ENCODE peak calls at places on chromosomes 13 and 19, in four cellular contexts. P, O, R and G are unnamed samples. For H3K9me3, the result is how much of the 10 kb centered on the place peaks cover.

GRCh38 chr13:37960427-37960826 is 90.9 kb upstream of the TRPC4 start:
- DNase-seq in P (no peak), O (no peak), R (peak), G (no peak)

GRCh38 chr19:55552620-55553019 is 7.3 kb upstream of the SBK3 start:
- DNase-seq in P (no peak), O (no peak), R (peak), G (no peak)

GRCh38 chr19:46068345-46069258 is 27.8 kb upstream of the IGFL4 start:
- DNase-seq in P (no peak), O (no peak), R (peak), G (no peak)

GRCh38 chr13:99980201-99981114 is 1.1 kb upstream of the ZIC2 start:
- DNase-seq in P (peak), O (peak), R (peak), G (peak)

GRCh38 chr13:26978081-26978860 is 193.3 kb downstream of the USP12 start:
- DNase-seq in P (no peak), O (no peak), R (no peak), G (no peak)

GRCh38 chr13:110116072-110116487 is 190.9 kb downstream of the COL4A1 start:
- DNase-seq in P (peak), O (peak), R (peak), G (no peak)

GRCh38 chr13:62096652-62097051 is 681.0 kb upstream of the PCDH20 start:
- DNase-seq in P (no peak), O (no peak), R (no peak), G (no peak)

GRCh38 chr13:73522937-73523336 is 464.1 kb downstream of the KLF5 start:
- DNase-seq in P (no peak), O (no peak), R (no peak), G (no peak)

GRCh38 chr13:51862965-51863364 is 1.2 kb downstream of the CCDC70 start:
- DNase-seq in P (no peak), O (no peak), R (no peak), G (no peak)

GRCh38 chr19:4567584-4568071 is 8.1 kb upstream of the SEMA6B start:
- DNase-seq in P (peak), O (no peak), R (peak), G (peak)

GRCh38 chr19:33879818-33880575 is 83.3 kb downstream of the KCTD15 start:
- DNase-seq in P (peak), O (peak), R (no peak), G (peak)

GRCh38 chr13:47413112-47413511 is 516.3 kb upstream of the HTR2A start:
- DNase-seq in P (no peak), O (no peak), R (no peak), G (no peak)

GRCh38 chr13:19071161-19071936 is 110.3 kb downstream of the TUBA3C start:
- DNase-seq in P (no peak), O (no peak), R (no peak), G (no peak)

GRCh38 chr19:11849264-11849615 is 714 bp downstream of the ZNF439 start:
- DNase-seq in P (no peak), O (no peak), R (no peak), G (no peak)

GRCh38 chr19:2097330-2098327 is 914 bp downstream of the IZUMO4 start:
- DNase-seq in P (no peak), O (peak), R (no peak), G (no peak)

GRCh38 chr19:41214161-41214560 is 4.9 kb upstream of the AXL start:
- DNase-seq in P (no peak), O (no peak), R (no peak), G (no peak)

GRCh38 chr19:9883231-9883758 is 48.2 kb downstream of the PIN1 start:
- DNase-seq in P (no peak), O (no peak), R (peak), G (no peak)

GRCh38 chr13:76729690-76730089 is 156.5 kb downstream of the KCTD12 start:
- DNase-seq in P (no peak), O (no peak), R (no peak), G (no peak)

GRCh38 chr19:13212759-13213330 is 62.6 kb downstream of the IER2 start:
- DNase-seq in P (peak), O (peak), R (peak), G (peak)

GRCh38 chr19:17931532-17932191 is 1.2 kb upstream of the CCDC124 start:
- DNase-seq in P (peak), O (no peak), R (peak), G (no peak)

GRCh38 chr13:98044301-98044700 is 90.8 kb downstream of the IPO5 start:
- DNase-seq in P (no peak), O (no peak), R (no peak), G (no peak)

GRCh38 chr19:29804493-29804892 is 7.3 kb upstream of the CCNE1 start:
- DNase-seq in P (no peak), O (no peak), R (no peak), G (no peak)

GRCh38 chr13:111304041-111304544 is 16.3 kb upstream of the TEX29 start:
- DNase-seq in P (no peak), O (no peak), R (no peak), G (no peak)

GRCh38 chr19:55369651-55370304 is 485 bp downstream of the IL11 start:
- DNase-seq in P (peak), O (no peak), R (peak), G (no peak)

GRCh38 chr13:56718791-56719190 is 421.9 kb upstream of the PRR20A start:
- DNase-seq in P (no peak), O (no peak), R (peak), G (no peak)

GRCh38 chr19:29810504-29810871 is 1.3 kb upstream of the CCNE1 start:
- DNase-seq in P (no peak), O (no peak), R (no peak), G (peak)

GRCh38 chr19:50518091-50519005 is 4.6 kb upstream of the ASPDH start:
- DNase-seq in P (no peak), O (no peak), R (no peak), G (no peak)

GRCh38 chr13:78609464-78610205 is 6.3 kb upstream of the POU4F1 start:
- DNase-seq in P (peak), O (no peak), R (no peak), G (no peak)

GRCh38 chr13:113845723-113846638 is 17.9 kb downstream of the GAS6 start:
- DNase-seq in P (no peak), O (no peak), R (no peak), G (no peak)

GRCh38 chr13:39876258-39876657 is 220.8 kb downstream of the COG6 start:
- DNase-seq in P (no peak), O (no peak), R (peak), G (no peak)

GRCh38 chr13:94966380-94966779 is 254.0 kb upstream of the SOX21 start:
- DNase-seq in P (no peak), O (no peak), R (no peak), G (no peak)

GRCh38 chr19:21921691-21922180 is 85.8 kb upstream of the ZNF43 start:
- DNase-seq in P (no peak), O (no peak), R (no peak), G (no peak)

GRCh38 chr19:39498262-39499081 is at the start of gene DLL3:
- DNase-seq in P (peak), O (no peak), R (no peak), G (no peak)

GRCh38 chr13:75415720-75416119 is 66.2 kb downstream of the TBC1D4 start:
- DNase-seq in P (no peak), O (no peak), R (peak), G (no peak)

GRCh38 chr13:75417647-75418046 is 64.3 kb downstream of the TBC1D4 start:
- DNase-seq in P (no peak), O (no peak), R (no peak), G (no peak)

GRCh38 chr13:75418186-75418843 is 63.7 kb downstream of the TBC1D4 start:
- DNase-seq in P (no peak), O (no peak), R (no peak), G (no peak)

GRCh38 chr13:75416327-75417005 is 65.5 kb downstream of the TBC1D4 start:
- DNase-seq in P (no peak), O (no peak), R (no peak), G (no peak)

GRCh38 chr13:75417006-75417384 is 65.0 kb downstream of the TBC1D4 start:
- DNase-seq in P (no peak), O (no peak), R (no peak), G (peak)
- H3K4me3 ChIP-seq in P (no peak), O (no peak), R (no peak), G (no peak)

GRCh38 chr13:44719857-44720671 is 143.9 kb upstream of the TSC22D1 start:
- DNase-seq in P (no peak), O (no peak), R (peak), G (peak)
- TF ChIP-seq CTCF in P (no peak), O (no peak), R (no peak), G (no peak)

GRCh38 chr19:44498988-44499387 is 1.3 kb downstream of the ZNF180 start:
- DNase-seq in P (no peak), O (no peak), R (no peak), G (no peak)
- H3K9me3 ChIP-seq in P (under half), O (under half), R (under half), G (under half)

GRCh38 chr13:20121154-20121515 is 39.7 kb downstream of the GJA3 start:
- DNase-seq in P (no peak), O (no peak), R (peak), G (no peak)
- H3K4me3 ChIP-seq in P (no peak), O (peak), R (no peak), G (peak)

GRCh38 chr13:72255908-72256307 is 388.9 kb upstream of the DACH1 start:
- DNase-seq in P (peak), O (peak), R (peak), G (no peak)
- TF ChIP-seq CTCF in P (peak), O (peak), R (no peak), G (peak)

DNA sequence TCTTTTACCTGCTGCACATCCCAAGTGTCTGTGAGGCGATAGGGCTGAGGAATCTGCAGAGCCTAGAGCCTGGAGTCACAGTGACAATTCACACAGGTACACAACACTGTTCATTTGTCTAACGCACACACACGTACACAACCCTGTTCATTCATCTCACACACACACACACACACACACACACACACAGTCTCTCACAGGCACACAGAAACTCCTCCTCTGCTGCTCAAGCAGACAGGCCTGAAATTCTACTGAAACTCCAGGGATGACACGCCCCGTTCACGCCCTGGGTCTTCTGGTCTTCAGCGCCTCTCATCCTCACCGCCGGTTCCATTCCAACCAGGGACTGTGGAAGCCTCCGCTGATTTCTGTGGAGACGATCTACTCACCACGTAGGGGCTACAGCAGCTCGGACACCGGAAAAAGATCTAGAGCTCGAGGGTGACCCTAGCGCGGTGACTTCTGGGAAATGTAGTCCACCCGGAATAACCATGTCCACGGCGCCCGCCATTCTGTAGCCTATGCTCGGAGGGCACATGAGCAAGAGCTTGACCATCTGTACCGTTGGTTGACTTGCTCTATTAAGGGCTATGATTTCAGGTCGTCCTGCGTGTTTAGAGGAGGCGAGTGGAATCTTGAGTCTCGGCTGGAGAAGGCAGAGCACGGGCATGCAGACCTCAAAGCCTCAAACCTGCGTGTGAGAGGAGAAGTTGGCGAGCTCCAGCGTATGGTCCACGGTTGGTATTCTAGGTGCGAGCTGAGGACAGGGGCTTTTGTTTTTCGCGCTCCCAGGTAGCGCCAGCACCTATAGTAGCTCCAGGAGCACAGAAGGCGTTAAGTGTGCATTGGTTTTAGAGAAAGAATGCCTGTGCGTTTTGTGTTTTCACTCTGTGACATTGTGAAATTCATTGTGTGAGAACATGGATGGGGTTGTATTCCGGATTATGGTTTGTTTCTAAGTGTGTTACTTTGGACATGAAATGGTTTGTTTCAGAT is 33.4 kb downstream of the ZNF45 start:
- DNase-seq in P (peak), O (peak), R (peak), G (peak)
- H3K9me3 ChIP-seq in P (under half), O (under half), R (under half), G (half or more)

GRCh38 chr19:743168-743687 is 7.7 kb upstream of the MISP start:
- DNase-seq in P (no peak), O (no peak), R (peak), G (peak)
- H3K4me3 ChIP-seq in P (no peak), O (no peak), R (no peak), G (no peak)

DNA sequence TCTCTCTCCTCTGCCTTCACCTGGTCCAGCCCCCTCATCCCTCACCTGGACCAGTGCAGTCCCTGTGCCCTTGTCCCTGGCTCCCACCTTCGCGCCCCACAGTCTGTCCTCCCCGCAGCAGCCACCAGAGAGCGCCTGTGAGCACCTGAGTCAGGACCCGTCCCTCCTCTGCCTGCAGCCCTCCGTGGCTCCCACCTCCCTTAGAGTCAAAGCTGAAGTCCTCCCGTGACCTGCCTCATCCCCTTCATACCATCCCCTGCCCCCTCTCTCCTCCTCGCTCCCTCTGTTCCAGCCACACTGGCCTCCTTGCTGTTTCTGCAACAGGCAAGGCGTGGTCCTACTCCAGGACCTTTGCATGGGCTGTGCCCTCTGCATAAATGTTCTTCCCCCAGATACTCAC is 10.3 kb downstream of the CELF5 start:
- DNase-seq in P (peak), O (no peak), R (no peak), G (no peak)
- TF ChIP-seq CTCF in P (peak), O (no peak), R (peak), G (peak)